ENCODE peak calls at places on chromosomes 4 and X, in seven cellular contexts. G is HCT116, L is IMR-90, Y is stomach, E is fibroblast of lung, X is left ventricle myocardium inferior, C is pancreas. S is an unnamed sample.

GRCh38 chrX:40331766-40332165 is 234.0 kb upstream of the BCOR start:
- DNase-seq in G (no peak), L (no peak), Y (no peak), E (no peak), X (no peak), C (no peak), S (no peak)

GRCh38 chr4:56786955-56787354 is 34.5 kb downstream of the SPINK2 start:
- DNase-seq in G (no peak), L (peak; percentile 96), Y (peak; percentile 28), E (peak; percentile 95), X (peak; percentile 76), C (peak; percentile 26), S (peak; percentile 8)

GRCh38 chr4:98516441-98517323 is 141.7 kb downstream of the TSPAN5 start:
- DNase-seq in G (no peak), L (peak; percentile 27), Y (no peak), E (peak; percentile 73), X (no peak), C (no peak), S (no peak)

GRCh38 chr4:8688041-8688907 is 95.7 kb downstream of the CPZ start:
- DNase-seq in G (peak; percentile 19), L (peak; percentile 2), Y (no peak), E (no peak), X (no peak), C (no peak), S (peak; percentile 72)

GRCh38 chrX:155874571-155875244 is 6.4 kb upstream of the VAMP7 start:
- DNase-seq in G (no peak), L (no peak), Y (no peak), E (no peak), X (no peak), C (no peak), S (no peak)

GRCh38 chr4:59553063-59553738 is 1646.9 kb upstream of the ADGRL3 start:
- DNase-seq in G (no peak), L (no peak), Y (no peak), E (peak; percentile 33), X (no peak), C (no peak), S (no peak)

GRCh38 chr4:88097301-88097700 is 61.1 kb downstream of the ABCG2 start:
- DNase-seq in G (no peak), L (peak; percentile 66), Y (no peak), E (no peak), X (no peak), C (no peak), S (no peak)

GRCh38 chr4:188417181-188417580 is 277.9 kb downstream of the TRIML1 start:
- DNase-seq in G (no peak), L (peak; percentile 15), Y (no peak), E (no peak), X (no peak), C (no peak), S (no peak)

GRCh38 chrX:70481424-70481823 is 36.8 kb downstream of the DLG3 start:
- DNase-seq in G (no peak), L (no peak), Y (no peak), E (no peak), X (no peak), C (no peak), S (no peak)

GRCh38 chr4:53895137-53895536 is 169.3 kb downstream of the CHIC2 start:
- DNase-seq in G (no peak), L (no peak), Y (no peak), E (peak; percentile 57), X (no peak), C (no peak), S (no peak)

GRCh38 chrX:25717122-25717521 is 421.0 kb upstream of the MAGEB18 start:
- DNase-seq in G (no peak), L (no peak), Y (no peak), E (no peak), X (no peak), C (no peak), S (no peak)

GRCh38 chr4:145278341-145279121 is 98.1 kb upstream of the OTUD4 start:
- DNase-seq in G (no peak), L (peak; percentile 87), Y (no peak), E (peak; percentile 87), X (no peak), C (no peak), S (no peak)

GRCh38 chr4:12146349-12146748 is 717.7 kb upstream of the HS3ST1 start:
- DNase-seq in G (no peak), L (no peak), Y (no peak), E (no peak), X (no peak), C (no peak), S (no peak)

GRCh38 chr4:26459054-26459755 is 31.1 kb downstream of the CCKAR start:
- DNase-seq in G (peak; percentile 61), L (peak; percentile 86), Y (no peak), E (peak; percentile 80), X (no peak), C (no peak), S (no peak)

GRCh38 chr4:153471691-153472080 is 5.5 kb downstream of the TMEM131L start:
- DNase-seq in G (no peak), L (no peak), Y (no peak), E (no peak), X (no peak), C (no peak), S (no peak)
- H3K4me3 ChIP-seq in G (no peak overlapping the region), L (no peak overlapping the region), Y (no peak overlapping the region), E (no peak overlapping the region), X (no peak overlapping the region), C (no peak overlapping the region), S (no peak overlapping the region)

GRCh38 chr4:139557506-139558110 is 1.6 kb upstream of the SETD7 start:
- DNase-seq in G (no peak), L (no peak), Y (peak; percentile 77), E (no peak), X (no peak), C (peak; percentile 38), S (no peak)

GRCh38 chr4:139555705-139556070 is 331 bp downstream of the SETD7 start:
- DNase-seq in G (no peak), L (no peak), Y (peak; percentile 45), E (no peak), X (peak; percentile 57), C (no peak), S (no peak)

GRCh38 chr4:139556735-139557505 is 901 bp upstream of the SETD7 start:
- DNase-seq in G (no peak), L (no peak), Y (peak; percentile 85), E (peak; percentile 45), X (peak; percentile 50), C (peak; percentile 68), S (peak; percentile 60)

GRCh38 chr4:139555073-139555704 is 830 bp downstream of the SETD7 start:
- DNase-seq in G (peak; percentile 69), L (peak; percentile 87), Y (peak; percentile 86), E (peak; percentile 92), X (peak; percentile 91), C (peak; percentile 93), S (peak; percentile 96)

GRCh38 chr4:139556071-139556734 is at the start of gene SETD7:
- DNase-seq in G (peak; percentile 57), L (peak; percentile 76), Y (peak; percentile 74), E (peak; percentile 82), X (peak; percentile 84), C (peak; percentile 75), S (peak; percentile 79)
- H3K4me1 ChIP-seq in G (peaks cover 34% of the 10 kb centered on the region), L (peaks cover 9% of the 10 kb centered on the region), Y (peaks cover 76% of the 10 kb centered on the region), E (peaks cover 4% of the 10 kb centered on the region), X (peaks cover 87% of the 10 kb centered on the region), C (peaks cover 25% of the 10 kb centered on the region), S (peaks cover 41% of the 10 kb centered on the region)

GRCh38 chr4:119206178-119206577 is 6.3 kb upstream of the USP53 start:
- DNase-seq in G (no peak), L (no peak), Y (no peak), E (no peak), X (no peak), C (no peak), S (no peak)
- H3K36me3 ChIP-seq in G (no peaks in the 10 kb centered on the region), L (no peaks in the 10 kb centered on the region), Y (no peaks in the 10 kb centered on the region), E (no peaks in the 10 kb centered on the region), X (no peaks in the 10 kb centered on the region), C (no peaks in the 10 kb centered on the region), S (no peaks in the 10 kb centered on the region)

DNA sequence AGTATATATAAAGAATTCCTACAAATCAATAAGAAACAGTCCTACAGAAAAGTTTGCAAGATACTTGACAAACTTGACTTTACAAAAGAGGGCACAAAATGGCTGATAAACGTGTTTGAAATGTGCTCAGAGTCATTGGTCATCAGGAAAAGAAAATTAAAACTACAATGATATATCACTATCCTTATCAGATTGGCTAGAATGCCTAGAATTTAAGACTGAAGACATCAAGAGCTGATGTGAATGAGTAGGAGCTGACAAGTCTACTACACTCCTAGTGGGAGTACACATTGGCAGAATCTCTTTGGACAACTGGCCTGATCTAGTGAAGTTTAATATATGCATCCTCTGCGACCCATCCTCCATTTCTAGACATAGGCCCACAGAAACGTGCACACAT is 10.3 kb upstream of the DCTD start:
- DNase-seq in G (no peak), L (no peak), Y (no peak), E (no peak), X (no peak), C (no peak), S (no peak)
- H3K4me3 ChIP-seq in G (no peak overlapping the region), L (no peak overlapping the region), Y (no peak overlapping the region), E (no peak overlapping the region), X (no peak overlapping the region), C (no peak overlapping the region), S (no peak overlapping the region)